ENCODE peak calls at places on chromosome 1, in five cellular contexts. P is activated CD8-positive, alpha-beta memory T cell treated with anti-CD3 and anti-CD28 coated beads, Interleukin-2, amount 10 ng/mL, durations not matched to agents 7 days and 5 days; U is NCI-H1105 treated with DMSO at 0.1 percent for 48 hours; E is effector CD4-positive, alpha-beta T cell; G is CD4-positive, alpha-beta T cell. R is an unnamed sample.

GRCh38 chr1:37651803-37652202 is 17.1 kb upstream of the RSPO1 start:
- DNase-seq in P (no peak), G (no peak), U (no peak), E (no peak), R (no peak)

GRCh38 chr1:30847358-30847972 is 61.1 kb downstream of the SDC3 start:
- DNase-seq in E (no peak), P (no peak), U (no peak), G (no peak), R (no peak)

GRCh38 chr1:240314845-240315746 is 223.4 kb downstream of the FMN2 start:
- DNase-seq in G (no peak), E (no peak), P (no peak), U (no peak), R (no peak)

GRCh38 chr1:164769504-164770148 is 210.6 kb downstream of the PBX1 start:
- DNase-seq in E (no peak), U (no peak), G (no peak), P (no peak), R (no peak)

GRCh38 chr1:22257286-22258275 is 114.7 kb upstream of the WNT4 start:
- DNase-seq in G (no peak), U (no peak), P (no peak), E (no peak), R (no peak)

GRCh38 chr1:90963651-90964050 is 58.2 kb downstream of the ZNF644 start:
- DNase-seq in G (no peak), P (no peak), U (no peak), E (no peak), R (no peak)

GRCh38 chr1:184028854-184029623 is 8.5 kb downstream of the COLGALT2 start:
- DNase-seq in U (no peak), G (no peak), P (no peak), E (no peak), R (no peak)

GRCh38 chr1:190602325-190602724 is 124.7 kb upstream of the BRINP3 start:
- DNase-seq in P (no peak), G (no peak), U (no peak), E (no peak), R (no peak)

GRCh38 chr1:179230251-179230650 is 774 bp upstream of the ABL2 start:
- DNase-seq in G (no peak), P (no peak), E (no peak), U (no peak), R (no peak)

GRCh38 chr1:156096640-156097391 is 14.6 kb upstream of the MEX3A start:
- DNase-seq in P (peak), G (peak), E (peak), U (peak), R (peak)

GRCh38 chr1:118360817-118361216 is 175.8 kb upstream of the SPAG17 start:
- DNase-seq in E (no peak), P (no peak), U (no peak), G (no peak), R (no peak)

GRCh38 chr1:25090707-25091422 is 141.4 kb downstream of the SYF2 start:
- DNase-seq in U (no peak), P (no peak), E (no peak), G (no peak), R (no peak)

GRCh38 chr1:161473363-161473762 is 31.9 kb upstream of the FCGR2A start:
- DNase-seq in U (peak), G (no peak), E (no peak), P (peak), R (no peak)

GRCh38 chr1:233163696-233164095 is 131.8 kb downstream of the PCNX2 start:
- DNase-seq in P (no peak), G (no peak), E (no peak), U (no peak), R (no peak)

GRCh38 chr1:47471163-47471562 is 33.3 kb downstream of the FOXD2 start:
- DNase-seq in U (no peak), G (no peak), E (no peak), P (no peak), R (no peak)

GRCh38 chr1:6097117-6097595 is 51.5 kb downstream of the KCNAB2 start:
- DNase-seq in P (no peak), U (no peak), E (no peak), G (no peak), R (no peak)

GRCh38 chr1:176826265-176826664 is 338.2 kb downstream of the ASTN1 start:
- DNase-seq in P (no peak), U (no peak), E (no peak), G (no peak), R (no peak)

GRCh38 chr1:243505986-243506689 is 250.3 kb downstream of the SDCCAG8 start:
- DNase-seq in U (no peak), P (no peak), G (no peak), E (no peak), R (no peak)

GRCh38 chr1:54080598-54081049 is 27.2 kb downstream of the TCEANC2 start:
- DNase-seq in P (no peak), U (no peak), G (no peak), E (no peak), R (no peak)